ENCODE peak calls at places on chromosomes 4 and X, in seven cellular contexts. One of them, this sample, is unnamed.

GRCh38 chrX:118974908-118975671 is 672 bp downstream of the LONRF3 start:
- DNase-seq in K562: peak; percentile 67
- DNase-seq in PC-9: peak; percentile 41
- DNase-seq in PC-3: peak; percentile 43
- DNase-seq in GM23248: peak; percentile 53
- DNase-seq in MM.1S: peak; percentile 53
- DNase-seq in fibroblast of lung: peak; percentile 10
- DNase-seq in this sample: no peak

GRCh38 chrX:118519411-118520205 is 24.0 kb downstream of the DOCK11 start:
- DNase-seq in MM.1S: no peak
- DNase-seq in fibroblast of lung: peak; percentile 71
- DNase-seq in K562: no peak
- DNase-seq in PC-3: peak; percentile 31
- DNase-seq in GM23248: peak; percentile 71
- DNase-seq in PC-9: no peak
- DNase-seq in this sample: no peak

GRCh38 chr4:60216752-60217151 is 983.4 kb upstream of the ADGRL3 start:
- DNase-seq in PC-9: no peak
- DNase-seq in MM.1S: no peak
- DNase-seq in GM23248: peak; percentile 5
- DNase-seq in K562: no peak
- DNase-seq in fibroblast of lung: peak; percentile 14
- DNase-seq in PC-3: no peak
- DNase-seq in this sample: no peak

GRCh38 chr4:141074098-141074878 is 59.0 kb downstream of the RNF150 start:
- DNase-seq in GM23248: no peak
- DNase-seq in PC-3: no peak
- DNase-seq in K562: no peak
- DNase-seq in fibroblast of lung: peak; percentile 78
- DNase-seq in MM.1S: peak; percentile 28
- DNase-seq in PC-9: no peak
- DNase-seq in this sample: no peak

GRCh38 chr4:176981551-176981950 is 188.8 kb upstream of the VEGFC start:
- DNase-seq in fibroblast of lung: no peak
- DNase-seq in K562: no peak
- DNase-seq in PC-3: no peak
- DNase-seq in GM23248: peak; percentile 74
- DNase-seq in PC-9: no peak
- DNase-seq in MM.1S: peak; percentile 36
- DNase-seq in this sample: no peak

GRCh38 chr4:8577046-8577445 is 3.1 kb upstream of the GPR78 start:
- DNase-seq in K562: no peak
- DNase-seq in fibroblast of lung: no peak
- DNase-seq in MM.1S: no peak
- DNase-seq in PC-3: no peak
- DNase-seq in PC-9: no peak
- DNase-seq in GM23248: no peak
- DNase-seq in this sample: no peak

GRCh38 chrX:132984058-132984650 is 25.7 kb upstream of the HS6ST2 start:
- DNase-seq in fibroblast of lung: no peak
- DNase-seq in MM.1S: no peak
- DNase-seq in GM23248: no peak
- DNase-seq in K562: no peak
- DNase-seq in PC-3: no peak
- DNase-seq in PC-9: no peak
- DNase-seq in this sample: no peak

GRCh38 chr4:176964116-176964691 is 171.5 kb upstream of the VEGFC start:
- DNase-seq in GM23248: no peak
- DNase-seq in PC-3: peak; percentile 46
- DNase-seq in K562: no peak
- DNase-seq in MM.1S: peak; percentile 14
- DNase-seq in PC-9: no peak
- DNase-seq in fibroblast of lung: no peak
- DNase-seq in this sample: peak; percentile 19

GRCh38 chrX:79477691-79478090 is 110.6 kb upstream of the ITM2A start:
- DNase-seq in MM.1S: no peak
- DNase-seq in PC-9: no peak
- DNase-seq in fibroblast of lung: no peak
- DNase-seq in PC-3: peak; percentile 12
- DNase-seq in GM23248: no peak
- DNase-seq in K562: no peak
- DNase-seq in this sample: no peak

GRCh38 chr4:58274553-58274952 is 1164.4 kb upstream of the IGFBP7 start:
- DNase-seq in MM.1S: no peak
- DNase-seq in K562: no peak
- DNase-seq in fibroblast of lung: no peak
- DNase-seq in PC-3: peak; percentile 7
- DNase-seq in PC-9: no peak
- DNase-seq in GM23248: no peak
- DNase-seq in this sample: no peak

GRCh38 chrX:77448170-77448569 is 981 bp downstream of the FGF16 start:
- DNase-seq in PC-3: no peak
- DNase-seq in PC-9: no peak
- DNase-seq in GM23248: no peak
- DNase-seq in fibroblast of lung: no peak
- DNase-seq in K562: no peak
- DNase-seq in MM.1S: no peak
- DNase-seq in this sample: no peak

GRCh38 chr4:120838784-120839183 is 83.7 kb downstream of the PRDM5 start:
- DNase-seq in K562: no peak
- DNase-seq in fibroblast of lung: no peak
- DNase-seq in PC-3: no peak
- DNase-seq in GM23248: no peak
- DNase-seq in PC-9: no peak
- DNase-seq in MM.1S: no peak
- DNase-seq in this sample: no peak

GRCh38 chr4:150072906-150073714 is 5.1 kb upstream of the DCLK2 start:
- DNase-seq in GM23248: peak; percentile 94
- DNase-seq in PC-3: no peak
- DNase-seq in K562: no peak
- DNase-seq in fibroblast of lung: peak; percentile 96
- DNase-seq in PC-9: no peak
- DNase-seq in MM.1S: no peak
- DNase-seq in this sample: no peak

GRCh38 chr4:25928320-25928955 is 14.4 kb downstream of the SMIM20 start:
- DNase-seq in fibroblast of lung: no peak
- DNase-seq in PC-9: no peak
- DNase-seq in PC-3: no peak
- DNase-seq in MM.1S: no peak
- DNase-seq in K562: no peak
- DNase-seq in GM23248: peak; percentile 21
- DNase-seq in this sample: no peak

GRCh38 chr4:25928956-25929336 is 14.9 kb downstream of the SMIM20 start:
- DNase-seq in MM.1S: no peak
- DNase-seq in GM23248: peak; percentile 53
- DNase-seq in fibroblast of lung: peak; percentile 48
- DNase-seq in PC-3: no peak
- DNase-seq in PC-9: no peak
- DNase-seq in K562: no peak
- DNase-seq in this sample: no peak

GRCh38 chr4:25927361-25928040 is 13.5 kb downstream of the SMIM20 start:
- DNase-seq in fibroblast of lung: no peak
- DNase-seq in MM.1S: no peak
- DNase-seq in PC-3: no peak
- DNase-seq in PC-9: no peak
- DNase-seq in GM23248: no peak
- DNase-seq in K562: no peak
- DNase-seq in this sample: no peak

GRCh38 chr4:25926473-25926872 is 12.5 kb downstream of the SMIM20 start:
- DNase-seq in MM.1S: peak; percentile 43
- DNase-seq in PC-9: no peak
- DNase-seq in K562: peak; percentile 12
- DNase-seq in GM23248: no peak
- DNase-seq in PC-3: peak; percentile 4
- DNase-seq in fibroblast of lung: no peak
- DNase-seq in this sample: no peak

DNA sequence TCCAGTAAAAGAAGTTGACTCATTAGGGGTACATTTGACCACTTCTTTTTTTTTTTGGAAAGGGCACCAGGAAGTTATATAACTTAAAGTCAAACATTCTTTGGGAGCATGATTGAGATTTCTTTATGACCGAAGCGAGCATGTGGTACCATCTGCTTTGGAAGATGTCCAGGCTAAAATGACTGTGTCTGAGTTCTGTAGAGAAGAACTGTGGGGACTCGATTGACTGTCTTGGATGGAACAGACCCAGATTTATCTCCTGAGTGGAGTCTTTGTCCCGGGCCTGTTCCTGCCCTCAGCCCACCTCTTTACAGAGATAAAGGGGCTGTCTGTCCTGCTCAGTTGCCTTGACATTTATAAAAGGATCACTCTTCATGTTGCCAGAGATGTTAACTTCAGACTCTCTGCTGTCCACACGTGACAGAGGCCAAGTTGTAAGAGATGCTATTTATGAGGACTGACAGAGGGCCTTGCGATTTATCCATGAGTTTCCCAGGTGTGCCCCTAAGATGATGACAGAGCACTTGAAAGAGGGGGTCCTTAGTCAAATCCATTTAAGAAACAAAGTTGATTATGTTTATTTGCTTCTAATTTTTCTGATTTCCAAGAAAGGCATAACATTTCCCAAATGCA is 16.8 kb downstream of the SMIM20 start:
- DNase-seq in PC-9: no peak
- DNase-seq in MM.1S: no peak
- DNase-seq in fibroblast of lung: peak; percentile 9
- DNase-seq in K562: no peak
- DNase-seq in PC-3: no peak
- DNase-seq in GM23248: no peak
- DNase-seq in this sample: no peak
- TF ChIP-seq EZH2 in PC-9: no peak
- TF ChIP-seq EZH2 in MM.1S: no peak
- TF ChIP-seq EZH2 in fibroblast of lung: no peak
- TF ChIP-seq EZH2 in K562: no peak
- TF ChIP-seq EZH2 in PC-3: no peak
- TF ChIP-seq EZH2 in GM23248: no peak
- TF ChIP-seq EZH2 in this sample: no peak

GRCh38 chr4:144357970-144358369 is 217.5 kb upstream of the GYPA start:
- DNase-seq in PC-3: no peak
- DNase-seq in PC-9: no peak
- DNase-seq in GM23248: no peak
- DNase-seq in MM.1S: no peak
- DNase-seq in fibroblast of lung: no peak
- DNase-seq in K562: no peak
- DNase-seq in this sample: no peak

GRCh38 chr4:144360394-144360793 is 219.9 kb upstream of the GYPA start:
- DNase-seq in PC-3: no peak
- DNase-seq in GM23248: no peak
- DNase-seq in PC-9: no peak
- DNase-seq in fibroblast of lung: no peak
- DNase-seq in K562: no peak
- DNase-seq in MM.1S: no peak
- DNase-seq in this sample: no peak

GRCh38 chr4:144355809-144356757 is 215.6 kb upstream of the GYPA start:
- DNase-seq in GM23248: peak; percentile 78
- DNase-seq in K562: peak; percentile 18
- DNase-seq in PC-9: peak; percentile 58
- DNase-seq in fibroblast of lung: peak; percentile 99
- DNase-seq in PC-3: peak; percentile 85
- DNase-seq in MM.1S: peak; percentile 12
- DNase-seq in this sample: peak; percentile 72

GRCh38 chr4:144353240-144353639 is 212.7 kb upstream of the GYPA start:
- DNase-seq in GM23248: no peak
- DNase-seq in MM.1S: no peak
- DNase-seq in PC-9: no peak
- DNase-seq in PC-3: no peak
- DNase-seq in fibroblast of lung: no peak
- DNase-seq in K562: no peak
- DNase-seq in this sample: no peak

DNA sequence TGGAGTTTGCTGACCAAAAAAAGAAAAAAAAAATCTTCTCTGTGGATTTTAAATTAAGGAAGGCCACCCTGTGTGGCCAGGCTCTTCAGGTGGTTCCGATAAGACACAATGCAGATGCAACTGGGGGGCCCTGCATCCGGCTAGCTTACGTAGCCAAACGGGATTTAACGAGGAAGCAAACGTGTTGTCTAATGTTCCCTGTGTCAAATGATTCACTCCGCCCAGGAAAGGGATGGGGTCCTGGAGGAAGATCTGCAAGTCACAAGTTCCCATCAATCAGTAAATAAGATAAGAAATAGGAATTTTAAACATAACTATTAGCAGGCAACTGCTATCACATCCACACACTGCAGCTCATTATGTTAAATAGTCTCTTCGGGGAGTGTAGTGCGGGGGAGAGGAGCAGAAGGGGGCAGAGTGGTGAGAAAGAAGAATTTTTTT is 216.4 kb upstream of the GYPA start:
- DNase-seq in fibroblast of lung: no peak
- DNase-seq in K562: no peak
- DNase-seq in GM23248: no peak
- DNase-seq in PC-3: no peak
- DNase-seq in PC-9: no peak
- DNase-seq in MM.1S: no peak
- DNase-seq in this sample: no peak
- H4K20me1 ChIP-seq in fibroblast of lung: peaks cover 2% of the 10 kb centered on the region
- H4K20me1 ChIP-seq in K562: no peaks in the 10 kb centered on the region
- H4K20me1 ChIP-seq in GM23248: no peaks in the 10 kb centered on the region
- H4K20me1 ChIP-seq in PC-3: no peaks in the 10 kb centered on the region
- H4K20me1 ChIP-seq in PC-9: no peaks in the 10 kb centered on the region
- H4K20me1 ChIP-seq in MM.1S: no peaks in the 10 kb centered on the region
- H4K20me1 ChIP-seq in this sample: no peaks in the 10 kb centered on the region

DNA sequence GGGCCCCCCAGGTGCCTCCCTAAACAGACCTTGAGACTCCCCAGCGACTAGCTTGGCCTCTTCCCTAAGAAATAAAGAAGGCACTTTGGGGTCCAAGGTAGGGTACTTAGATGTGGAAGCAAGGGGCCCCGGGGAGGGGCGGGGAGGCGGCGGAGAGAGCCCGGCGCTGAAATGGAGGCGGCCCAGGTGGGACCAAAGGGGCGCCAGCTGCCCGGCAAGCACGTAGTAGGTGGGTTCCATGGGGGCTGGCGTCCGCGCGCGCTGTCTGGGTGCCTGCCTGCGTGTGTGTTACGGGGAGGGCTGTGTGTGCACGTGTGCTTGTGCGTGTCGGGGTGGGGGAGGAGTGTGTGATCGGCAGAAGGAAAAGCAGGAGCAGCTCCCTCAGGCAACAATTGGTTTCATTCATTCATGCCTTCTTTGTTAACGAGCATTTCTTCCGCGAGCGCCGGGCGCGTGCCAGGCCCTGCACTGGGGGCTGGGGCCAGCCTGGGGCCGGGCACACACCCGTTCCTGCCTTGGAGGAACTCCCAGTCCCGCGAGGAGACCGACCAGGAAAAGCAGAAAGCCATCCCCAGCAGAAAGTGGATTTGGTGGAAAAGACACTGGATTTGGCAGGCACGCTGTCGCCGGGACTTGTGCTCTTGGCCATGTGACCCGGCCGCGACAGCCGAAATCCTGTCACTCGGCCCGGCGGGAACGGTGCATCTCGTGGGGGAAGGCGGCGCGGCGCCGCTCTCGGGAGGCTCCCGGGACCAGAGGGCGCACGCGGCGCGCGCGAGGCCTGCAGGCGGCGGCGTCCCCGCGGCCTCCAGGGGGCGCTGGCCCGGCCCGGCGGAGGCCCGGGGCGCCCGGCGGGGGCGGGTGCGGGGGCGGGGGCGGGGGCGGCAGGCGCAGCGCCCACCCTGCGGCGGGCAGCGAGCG is 3.3 kb upstream of the DUSP9 start:
- DNase-seq in MM.1S: no peak
- DNase-seq in K562: peak; percentile 61
- DNase-seq in PC-3: peak; percentile 19
- DNase-seq in fibroblast of lung: no peak
- DNase-seq in GM23248: peak; percentile 41
- DNase-seq in PC-9: no peak
- DNase-seq in this sample: no peak
- TF ChIP-seq EZH2 in MM.1S: no peak
- TF ChIP-seq EZH2 in K562: no peak
- TF ChIP-seq EZH2 in PC-3: no peak
- TF ChIP-seq EZH2 in fibroblast of lung: no peak
- TF ChIP-seq EZH2 in GM23248: no peak
- TF ChIP-seq EZH2 in PC-9: no peak
- TF ChIP-seq EZH2 in this sample: no peak

GRCh38 chr4:6937748-6938147 is 28.1 kb downstream of the TBC1D14 start:
- DNase-seq in fibroblast of lung: no peak
- DNase-seq in MM.1S: no peak
- DNase-seq in K562: no peak
- DNase-seq in GM23248: no peak
- DNase-seq in PC-9: no peak
- DNase-seq in PC-3: no peak
- DNase-seq in this sample: no peak
- H4K20me1 ChIP-seq in fibroblast of lung: no peaks in the 10 kb centered on the region
- H4K20me1 ChIP-seq in MM.1S: no peaks in the 10 kb centered on the region
- H4K20me1 ChIP-seq in K562: peaks cover 54% of the 10 kb centered on the region
- H4K20me1 ChIP-seq in GM23248: no peaks in the 10 kb centered on the region
- H4K20me1 ChIP-seq in PC-9: no peaks in the 10 kb centered on the region
- H4K20me1 ChIP-seq in PC-3: peaks cover 4% of the 10 kb centered on the region
- H4K20me1 ChIP-seq in this sample: peaks cover 43% of the 10 kb centered on the region